ENCODE peak calls at places on chromosomes 3 and 15, in five cellular contexts. One of them, this sample, is unnamed.

GRCh38 chr3:62246094-62246493 is 127.3 kb downstream of the FEZF2 start:
- DNase-seq in body of pancreas: no peak
- DNase-seq in NB4: no peak
- DNase-seq in sigmoid colon: no peak
- DNase-seq in stomach: no peak
- DNase-seq in this sample: no peak

GRCh38 chr3:52742418-52743041 is 28.2 kb downstream of the NEK4 start:
- DNase-seq in body of pancreas: no peak
- DNase-seq in NB4: peak; percentile 44
- DNase-seq in sigmoid colon: no peak
- DNase-seq in stomach: no peak
- DNase-seq in this sample: peak; percentile 13

GRCh38 chr15:55587321-55588069 is 650 bp downstream of the PYGO1 start:
- DNase-seq in body of pancreas: peak; percentile 32
- DNase-seq in NB4: no peak
- DNase-seq in sigmoid colon: peak; percentile 66
- DNase-seq in stomach: no peak
- DNase-seq in this sample: peak; percentile 43

GRCh38 chr15:65818927-65819562 is 27.0 kb upstream of the DENND4A start:
- DNase-seq in body of pancreas: no peak
- DNase-seq in NB4: no peak
- DNase-seq in sigmoid colon: no peak
- DNase-seq in stomach: no peak
- DNase-seq in this sample: no peak

GRCh38 chr3:122679085-122679466 is 1.6 kb upstream of the PARP14 start:
- DNase-seq in body of pancreas: peak; percentile 83
- DNase-seq in NB4: peak; percentile 87
- DNase-seq in sigmoid colon: peak; percentile 93
- DNase-seq in stomach: peak; percentile 84
- DNase-seq in this sample: peak; percentile 27

GRCh38 chr15:62639432-62639831 is 403.1 kb upstream of the TPM1 start:
- DNase-seq in body of pancreas: no peak
- DNase-seq in NB4: no peak
- DNase-seq in sigmoid colon: no peak
- DNase-seq in stomach: no peak
- DNase-seq in this sample: no peak

GRCh38 chr3:8851703-8852102 is 82.3 kb upstream of the OXTR start:
- DNase-seq in body of pancreas: no peak
- DNase-seq in NB4: no peak
- DNase-seq in sigmoid colon: no peak
- DNase-seq in stomach: no peak
- DNase-seq in this sample: no peak

GRCh38 chr3:52146811-52147210 is 7.4 kb downstream of the POC1A start:
- DNase-seq in body of pancreas: no peak
- DNase-seq in NB4: no peak
- DNase-seq in sigmoid colon: no peak
- DNase-seq in stomach: no peak
- DNase-seq in this sample: no peak

GRCh38 chr3:42061711-42062408 is 29.3 kb upstream of the TRAK1 start:
- DNase-seq in body of pancreas: peak; percentile 66
- DNase-seq in NB4: no peak
- DNase-seq in sigmoid colon: peak; percentile 92
- DNase-seq in stomach: peak; percentile 38
- DNase-seq in this sample: no peak

GRCh38 chr3:85835857-85836470 is 877.2 kb downstream of the CADM2 start:
- DNase-seq in body of pancreas: no peak
- DNase-seq in NB4: no peak
- DNase-seq in sigmoid colon: no peak
- DNase-seq in stomach: no peak
- DNase-seq in this sample: no peak

GRCh38 chr3:50657407-50657806 is 17.3 kb upstream of the DOCK3 start:
- DNase-seq in body of pancreas: peak; percentile 0
- DNase-seq in NB4: no peak
- DNase-seq in sigmoid colon: no peak
- DNase-seq in stomach: no peak
- DNase-seq in this sample: no peak

GRCh38 chr3:186826978-186827857 is 15.3 kb upstream of the ADIPOQ start:
- DNase-seq in body of pancreas: peak; percentile 85
- DNase-seq in NB4: peak; percentile 86
- DNase-seq in sigmoid colon: peak; percentile 84
- DNase-seq in stomach: peak; percentile 84
- DNase-seq in this sample: peak; percentile 99
- TF ChIP-seq POLR2A in body of pancreas: peak; percentile 37
- TF ChIP-seq POLR2A in NB4: peak; percentile 81
- TF ChIP-seq POLR2A in sigmoid colon: no peak
- TF ChIP-seq POLR2A in stomach: no peak
- TF ChIP-seq POLR2A in this sample: no peak

GRCh38 chr15:43799209-43799944 is 643 bp downstream of the SERINC4 start:
- DNase-seq in body of pancreas: peak; percentile 23
- DNase-seq in NB4: no peak
- DNase-seq in sigmoid colon: no peak
- DNase-seq in stomach: no peak
- DNase-seq in this sample: no peak

GRCh38 chr15:43796566-43796965 is 3.5 kb downstream of the SERINC4 start:
- DNase-seq in body of pancreas: no peak
- DNase-seq in NB4: no peak
- DNase-seq in sigmoid colon: no peak
- DNase-seq in stomach: no peak
- DNase-seq in this sample: no peak

GRCh38 chr15:43795997-43796396 is 3.9 kb downstream of the SERF2 start:
- DNase-seq in body of pancreas: no peak
- DNase-seq in NB4: no peak
- DNase-seq in sigmoid colon: no peak
- DNase-seq in stomach: no peak
- DNase-seq in this sample: no peak

GRCh38 chr15:43799945-43800285 is at the start of gene SERINC4:
- DNase-seq in body of pancreas: no peak
- DNase-seq in NB4: no peak
- DNase-seq in sigmoid colon: no peak
- DNase-seq in stomach: no peak
- DNase-seq in this sample: no peak

GRCh38 chr15:43800286-43801136 is at the start of gene HYPK:
- DNase-seq in body of pancreas: peak; percentile 94
- DNase-seq in NB4: peak; percentile 87
- DNase-seq in sigmoid colon: peak; percentile 98
- DNase-seq in stomach: peak; percentile 95
- DNase-seq in this sample: peak; percentile 70
- TF ChIP-seq POLR2A in body of pancreas: peak; percentile 86
- TF ChIP-seq POLR2A in NB4: peak; percentile 91
- TF ChIP-seq POLR2A in sigmoid colon: peak; percentile 80
- TF ChIP-seq POLR2A in stomach: peak; percentile 44
- TF ChIP-seq POLR2A in this sample: peak; percentile 90

GRCh38 chr3:146250449-146251382 is at the start of gene PLSCR4:
- DNase-seq in body of pancreas: peak; percentile 70
- DNase-seq in NB4: no peak
- DNase-seq in sigmoid colon: peak; percentile 88
- DNase-seq in stomach: peak; percentile 60
- DNase-seq in this sample: peak; percentile 19
- TF ChIP-seq POLR2A in body of pancreas: peak; percentile 23
- TF ChIP-seq POLR2A in NB4: no peak
- TF ChIP-seq POLR2A in sigmoid colon: no peak
- TF ChIP-seq POLR2A in stomach: no peak
- TF ChIP-seq POLR2A in this sample: no peak

DNA sequence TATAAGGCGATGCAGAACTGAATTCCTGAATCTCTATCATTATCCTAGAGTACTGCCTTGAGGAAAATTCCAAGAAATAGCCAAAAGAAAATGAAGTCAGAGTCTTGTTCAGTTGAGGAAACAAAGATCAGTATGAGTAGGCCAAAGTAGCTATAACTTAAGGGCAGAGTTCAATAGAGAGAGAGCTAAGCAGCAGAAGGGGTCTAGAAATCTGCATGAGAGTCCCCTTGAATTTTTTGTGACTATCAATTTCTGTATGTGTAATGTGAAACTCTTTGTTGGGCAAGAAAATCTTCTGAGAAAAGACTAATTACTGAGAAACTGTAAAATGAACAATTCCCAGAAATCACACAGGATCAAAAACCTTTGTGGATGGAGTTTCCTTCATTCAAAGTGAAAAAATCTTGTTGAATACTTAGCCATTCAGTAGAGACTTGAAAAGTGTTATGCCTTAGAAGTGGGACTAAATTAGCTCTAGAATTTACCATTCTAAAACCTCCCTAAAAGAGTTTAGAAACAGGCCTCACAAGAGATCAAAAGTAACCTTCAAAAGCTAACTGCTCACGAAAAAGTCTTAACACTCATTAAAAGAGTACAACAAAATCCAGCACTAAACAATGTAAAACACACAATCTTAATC is 43.1 kb upstream of the FNDC3B start:
- DNase-seq in body of pancreas: no peak
- DNase-seq in NB4: no peak
- DNase-seq in sigmoid colon: no peak
- DNase-seq in stomach: no peak
- DNase-seq in this sample: no peak
- TF ChIP-seq POLR2A in body of pancreas: no peak
- TF ChIP-seq POLR2A in NB4: no peak
- TF ChIP-seq POLR2A in sigmoid colon: no peak
- TF ChIP-seq POLR2A in stomach: no peak
- TF ChIP-seq POLR2A in this sample: no peak

GRCh38 chr3:15260531-15260930 is 54.5 kb downstream of the CAPN7 start:
- DNase-seq in body of pancreas: no peak
- DNase-seq in NB4: no peak
- DNase-seq in sigmoid colon: no peak
- DNase-seq in stomach: no peak
- DNase-seq in this sample: no peak

GRCh38 chr3:15255215-15255614 is 49.2 kb downstream of the CAPN7 start:
- DNase-seq in body of pancreas: no peak
- DNase-seq in NB4: no peak
- DNase-seq in sigmoid colon: no peak
- DNase-seq in stomach: no peak
- DNase-seq in this sample: no peak

GRCh38 chr3:15253023-15253697 is 47.1 kb downstream of the CAPN7 start:
- DNase-seq in body of pancreas: no peak
- DNase-seq in NB4: no peak
- DNase-seq in sigmoid colon: no peak
- DNase-seq in stomach: no peak
- DNase-seq in this sample: no peak

GRCh38 chr3:15258720-15259119 is 52.7 kb downstream of the CAPN7 start:
- DNase-seq in body of pancreas: no peak
- DNase-seq in NB4: no peak
- DNase-seq in sigmoid colon: no peak
- DNase-seq in stomach: no peak
- DNase-seq in this sample: no peak

DNA sequence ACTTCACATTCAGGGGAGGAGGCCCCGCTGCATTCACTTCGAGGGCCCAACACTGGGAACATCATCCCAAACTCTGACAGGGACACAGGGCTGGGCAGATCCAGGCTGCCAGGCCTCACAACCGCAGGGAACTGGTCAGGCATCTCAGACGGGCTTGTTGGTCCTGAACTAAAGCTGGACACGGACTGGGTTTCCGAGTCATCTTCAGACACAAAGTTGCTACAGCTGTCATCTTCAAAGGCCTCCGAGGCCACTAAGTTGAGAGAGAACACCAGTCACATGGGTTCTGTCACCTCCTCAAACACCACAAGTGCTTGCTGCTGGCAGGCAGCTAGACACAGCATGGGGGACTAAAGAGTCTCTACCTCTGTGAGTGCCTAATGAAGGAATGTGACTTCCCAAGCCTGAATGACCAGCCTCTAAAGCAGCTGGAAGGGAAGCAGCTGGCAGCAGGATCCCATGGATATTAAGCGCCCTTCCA is 50.9 kb downstream of the CAPN7 start:
- DNase-seq in body of pancreas: no peak
- DNase-seq in NB4: no peak
- DNase-seq in sigmoid colon: no peak
- DNase-seq in stomach: no peak
- DNase-seq in this sample: no peak
- TF ChIP-seq POLR2A in body of pancreas: no peak
- TF ChIP-seq POLR2A in NB4: no peak
- TF ChIP-seq POLR2A in sigmoid colon: no peak
- TF ChIP-seq POLR2A in stomach: no peak
- TF ChIP-seq POLR2A in this sample: no peak

DNA sequence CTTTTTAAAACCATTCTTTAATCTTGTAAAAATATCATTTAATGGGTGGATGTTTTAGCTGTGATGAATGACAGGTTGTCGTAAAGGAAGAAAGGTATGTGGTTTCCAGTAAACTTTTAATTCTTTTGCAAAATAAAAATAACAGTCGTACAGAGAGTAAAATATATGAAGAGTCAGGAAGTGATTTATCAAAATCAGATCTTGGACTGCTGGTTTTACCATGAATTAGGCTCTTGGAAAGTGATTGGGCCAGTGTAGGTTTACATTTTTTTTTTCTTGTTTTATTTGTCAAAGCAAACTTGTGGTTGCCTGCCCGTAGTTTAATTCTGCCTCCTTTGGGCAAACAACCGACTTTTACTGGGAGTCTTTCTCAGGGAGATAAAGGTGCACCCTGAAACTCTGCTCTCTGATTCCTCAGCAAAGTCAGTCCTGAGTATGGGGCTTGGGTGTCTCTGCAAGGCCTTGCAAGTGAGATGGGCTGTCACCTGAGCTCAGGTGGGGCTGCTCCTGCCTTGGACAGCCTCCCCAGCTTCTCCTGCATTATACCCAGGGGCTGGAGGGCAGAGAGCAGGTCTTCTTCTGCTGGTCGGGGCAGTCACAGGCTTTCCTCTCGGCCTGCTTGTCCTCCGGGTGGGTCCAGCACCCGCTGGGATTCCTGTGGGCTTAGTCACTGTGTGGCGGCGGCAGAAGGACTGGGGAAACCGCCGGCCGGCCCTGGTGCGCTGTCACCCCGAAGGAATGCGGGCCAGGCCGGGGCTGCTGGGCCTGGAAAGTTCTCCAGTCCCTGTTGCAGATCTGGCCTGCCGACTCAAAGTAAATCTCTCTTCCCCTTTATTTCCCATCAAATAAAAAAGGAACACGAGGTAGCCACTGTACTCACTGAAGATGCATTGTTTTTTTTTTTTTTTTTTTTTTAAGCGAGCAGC is 79.0 kb downstream of the IGF1R start:
- DNase-seq in body of pancreas: peak; percentile 94
- DNase-seq in NB4: no peak
- DNase-seq in sigmoid colon: peak; percentile 97
- DNase-seq in stomach: peak; percentile 92
- DNase-seq in this sample: no peak
- TF ChIP-seq POLR2A in body of pancreas: peak; percentile 54
- TF ChIP-seq POLR2A in NB4: no peak
- TF ChIP-seq POLR2A in sigmoid colon: no peak
- TF ChIP-seq POLR2A in stomach: no peak
- TF ChIP-seq POLR2A in this sample: no peak

GRCh38 chr15:42575188-42576039 is at the start of gene STARD9:
- DNase-seq in body of pancreas: peak; percentile 97
- DNase-seq in NB4: peak; percentile 98
- DNase-seq in sigmoid colon: peak; percentile 100
- DNase-seq in stomach: peak; percentile 97
- DNase-seq in this sample: peak; percentile 93
- TF ChIP-seq POLR2A in body of pancreas: peak; percentile 39
- TF ChIP-seq POLR2A in NB4: peak; percentile 24
- TF ChIP-seq POLR2A in sigmoid colon: peak; percentile 31
- TF ChIP-seq POLR2A in stomach: no peak
- TF ChIP-seq POLR2A in this sample: peak; percentile 68